ENCODE peak calls at places on chromosomes 4 and X, in six cellular contexts. D, M, B, C, X and Q are unnamed samples.

GRCh38 chrX:47169273-47169672 is 24.3 kb downstream of the RBM10 start:
- DNase-seq in X (no peak), B (no peak), M (no peak), C (no peak), D (no peak), Q (no peak)

GRCh38 chr4:152944678-152945320 is 8.7 kb downstream of the FHDC1 start:
- DNase-seq in D (no peak), C (no peak), X (no peak), M (no peak), B (no peak), Q (no peak)

GRCh38 chr4:2624782-2625548 is 88.5 kb downstream of the FAM193A start:
- DNase-seq in C (no peak), B (no peak), D (no peak), X (no peak), M (no peak), Q (no peak)

GRCh38 chr4:81165853-81166430 is 49.1 kb downstream of the PRKG2 start:
- DNase-seq in C (no peak), X (no peak), D (no peak), B (no peak), M (no peak), Q (no peak)

GRCh38 chrX:48306175-48306574 is 50.3 kb downstream of the SSX3 start:
- DNase-seq in D (no peak), M (no peak), C (no peak), X (no peak), B (peak; percentile 1), Q (no peak)

GRCh38 chr4:136803430-136803829 is 728.9 kb downstream of the PCDH18 start:
- DNase-seq in B (no peak), D (no peak), C (peak; percentile 14), X (no peak), M (no peak), Q (no peak)

GRCh38 chrX:6679550-6679949 is 144.6 kb upstream of the VCX3A start:
- DNase-seq in X (no peak), D (no peak), B (no peak), C (no peak), M (no peak), Q (no peak)

GRCh38 chr4:79182209-79182608 is 143.7 kb downstream of the NAA11 start:
- DNase-seq in C (no peak), D (no peak), X (no peak), B (no peak), M (no peak), Q (no peak)

DNA sequence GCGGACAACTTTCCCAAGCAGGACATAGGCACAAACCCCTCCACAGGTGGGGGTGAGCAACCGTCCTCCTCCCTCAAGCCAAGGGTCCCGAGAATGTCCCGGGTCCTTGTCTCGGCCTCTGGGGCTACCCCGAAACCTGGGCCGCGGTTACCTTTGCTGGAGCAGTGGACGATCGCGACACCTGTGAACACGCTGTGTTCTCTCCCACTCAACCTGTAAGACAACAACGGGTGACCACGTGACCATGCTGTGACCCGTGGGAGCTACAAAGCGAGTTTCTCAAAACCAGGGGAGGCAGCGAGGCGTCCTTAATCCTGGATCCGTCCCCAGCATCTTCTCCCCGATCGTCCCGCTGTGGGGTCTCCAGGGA is 17.9 kb downstream of the ASMTL start:
- DNase-seq in C (no peak), X (no peak), B (no peak), D (no peak), M (no peak), Q (no peak)
- H3K4me3 ChIP-seq in C (no peak overlapping the region), X (no peak overlapping the region), B (no peak overlapping the region), D (no peak overlapping the region), M (no peak overlapping the region), Q (no peak overlapping the region)

GRCh38 chrX:12984629-12985303 is 9.9 kb downstream of the TMSB4X start:
- DNase-seq in B (peak; percentile 76), M (no peak), C (peak; percentile 86), X (no peak), D (peak; percentile 21), Q (peak; percentile 68)

GRCh38 chrX:12985336-12985735 is 10.4 kb downstream of the TMSB4X start:
- DNase-seq in B (no peak), D (no peak), M (no peak), X (no peak), C (no peak), Q (no peak)

GRCh38 chrX:12987340-12987739 is 12.4 kb downstream of the TMSB4X start:
- DNase-seq in M (no peak), B (no peak), C (no peak), X (no peak), D (no peak), Q (no peak)

GRCh38 chrX:12986886-12987285 is 12.0 kb downstream of the TMSB4X start:
- DNase-seq in B (no peak), M (no peak), X (no peak), C (no peak), D (no peak), Q (no peak)

DNA sequence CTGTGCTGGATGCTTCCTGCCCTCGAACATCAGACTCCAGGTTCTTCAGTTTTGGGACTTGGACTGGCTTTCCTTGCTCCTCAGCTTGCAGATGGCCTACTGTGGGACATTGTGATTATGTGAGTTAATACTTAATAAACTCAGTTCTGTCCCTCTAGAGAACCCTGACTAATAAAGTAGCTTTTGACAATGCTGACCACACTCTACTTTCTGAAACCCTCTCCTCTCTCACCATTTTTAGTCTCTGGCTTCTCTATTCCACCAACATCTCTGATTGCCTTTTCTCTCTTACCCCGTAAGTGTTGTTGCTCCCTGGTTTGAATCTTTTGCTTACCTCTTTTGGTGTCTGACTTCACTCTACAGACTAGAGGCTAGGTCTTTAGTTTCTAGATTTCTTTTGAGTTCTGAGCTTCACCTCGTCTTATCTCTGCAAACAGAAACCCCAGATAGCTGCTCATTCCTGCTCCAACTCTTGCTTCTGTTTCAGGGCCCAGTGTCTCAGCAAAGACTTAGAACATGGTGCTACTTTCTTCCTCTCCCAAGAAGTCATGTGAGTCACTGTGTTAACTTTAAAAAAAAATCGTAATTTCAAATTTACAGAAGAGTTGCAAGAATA is 11.4 kb downstream of the TMSB4X start:
- DNase-seq in B (no peak), M (no peak), D (no peak), X (no peak), C (no peak), Q (no peak)
- TF ChIP-seq MAX in B (no peak), M (no peak), D (no peak), X (no peak), C (no peak), Q (no peak)

DNA sequence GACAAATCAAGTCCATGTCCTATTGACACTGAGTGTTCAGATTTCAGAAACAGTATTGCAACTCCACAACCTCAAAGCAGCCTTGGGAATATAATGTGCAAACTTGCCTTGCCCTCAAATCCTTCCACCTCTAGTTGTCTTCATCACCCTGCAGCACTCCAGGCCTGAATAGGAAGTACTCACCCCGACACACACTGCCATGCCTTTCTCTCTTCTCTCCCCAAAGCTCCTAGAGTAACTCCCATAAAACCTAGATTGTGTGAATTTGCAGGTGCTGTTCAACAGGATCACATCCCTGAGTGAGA is 19.6 kb downstream of the ACSL1 start:
- DNase-seq in C (no peak), B (no peak), X (no peak), D (no peak), M (no peak), Q (no peak)
- H3K4me3 ChIP-seq in C (no peak overlapping the region), B (no peak overlapping the region), X (no peak overlapping the region), D (no peak overlapping the region), M (no peak overlapping the region), Q (no peak overlapping the region)

DNA sequence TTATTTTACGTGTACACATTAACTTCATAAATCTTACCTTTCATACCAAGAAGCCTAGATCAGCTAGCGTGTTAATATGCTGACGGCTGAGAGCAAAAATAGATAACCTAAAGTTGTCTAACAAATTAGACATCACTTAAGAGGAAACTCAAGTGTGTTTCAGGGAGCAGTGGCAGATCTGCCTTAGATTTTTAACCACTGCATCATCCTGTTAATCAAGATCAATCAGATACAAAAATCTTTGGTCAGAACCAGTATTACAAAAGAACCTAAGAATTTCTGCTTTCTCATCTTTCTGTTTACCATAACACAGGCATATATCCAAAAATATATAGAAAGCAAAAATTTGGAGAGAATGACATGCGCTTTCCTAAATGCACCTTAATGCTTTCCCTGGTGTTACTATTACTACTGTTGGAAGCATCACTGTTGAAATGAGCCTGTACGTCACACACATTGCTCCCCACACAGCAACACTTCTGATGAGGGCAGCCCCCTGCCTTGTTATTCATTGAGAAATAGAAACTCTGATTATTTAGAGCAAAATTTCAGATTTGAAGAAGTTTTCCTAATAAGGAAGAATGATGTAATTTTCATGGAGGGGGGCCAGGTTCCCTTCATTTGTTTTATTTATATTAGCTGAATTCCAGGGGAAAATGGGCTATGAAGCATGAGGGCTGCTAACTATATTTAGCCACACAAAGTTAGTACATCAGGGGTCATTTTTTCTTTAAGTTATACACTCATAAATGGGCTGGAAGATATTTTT is 152.3 kb downstream of the CBR4 start:
- DNase-seq in C (peak; percentile 58), D (no peak), M (no peak), X (no peak), B (no peak), Q (no peak)
- TF ChIP-seq MAX in C (no peak), D (no peak), M (no peak), X (no peak), B (no peak), Q (no peak)